ENCODE peak calls at places on chromosomes 3 and 15, in five cellular contexts. V, N, Z, Q and H are unnamed samples.

GRCh38 chr3:165549665-165550064 is 287.6 kb downstream of the BCHE start:
- DNase-seq in V (no peak), N (no peak), Q (no peak), Z (no peak), H (peak; percentile 55)

GRCh38 chr3:71955549-71956373 is 170.8 kb upstream of the PROK2 start:
- DNase-seq in N (peak; percentile 81), V (peak; percentile 34), Z (peak; percentile 85), Q (peak; percentile 78), H (peak; percentile 82)

GRCh38 chr3:154792828-154793227 is 287.3 kb upstream of the MME start:
- DNase-seq in N (no peak), Z (no peak), Q (no peak), V (no peak), H (no peak)

GRCh38 chr3:1616715-1617114 is 482.0 kb upstream of the CNTN4 start:
- DNase-seq in V (no peak), Z (no peak), N (no peak), Q (no peak), H (no peak)

GRCh38 chr3:128619146-128619890 is 31.3 kb downstream of the RPN1 start:
- DNase-seq in N (no peak), Z (no peak), V (no peak), Q (no peak), H (no peak)

GRCh38 chr3:48695113-48695753 is 9.5 kb upstream of the NCKIPSD start:
- DNase-seq in Z (peak; percentile 86), V (no peak), Q (peak; percentile 34), N (peak; percentile 90), H (peak; percentile 90)

GRCh38 chr15:29400701-29401100 is 131.1 kb upstream of the NSMCE3 start:
- DNase-seq in Q (no peak), N (no peak), Z (no peak), V (no peak), H (no peak)

GRCh38 chr15:83449250-83449671 is 2.1 kb downstream of the SH3GL3 start:
- DNase-seq in N (no peak), Q (no peak), V (no peak), Z (no peak), H (no peak)

GRCh38 chr3:170228093-170228766 is 6.0 kb downstream of the PRKCI start:
- DNase-seq in V (no peak), Z (no peak), Q (no peak), N (no peak), H (no peak)

GRCh38 chr3:123342631-123343080 is 106.2 kb downstream of the ADCY5 start:
- DNase-seq in Q (no peak), Z (peak; percentile 17), N (no peak), V (no peak), H (peak; percentile 58)

GRCh38 chr3:45881031-45882022 is 5.0 kb upstream of the CCR9 start:
- DNase-seq in Z (no peak), V (no peak), N (no peak), Q (no peak), H (no peak)
- TF ChIP-seq EP300 in Z (no peak), V (no peak), N (no peak), Q (no peak), H (no peak)

DNA sequence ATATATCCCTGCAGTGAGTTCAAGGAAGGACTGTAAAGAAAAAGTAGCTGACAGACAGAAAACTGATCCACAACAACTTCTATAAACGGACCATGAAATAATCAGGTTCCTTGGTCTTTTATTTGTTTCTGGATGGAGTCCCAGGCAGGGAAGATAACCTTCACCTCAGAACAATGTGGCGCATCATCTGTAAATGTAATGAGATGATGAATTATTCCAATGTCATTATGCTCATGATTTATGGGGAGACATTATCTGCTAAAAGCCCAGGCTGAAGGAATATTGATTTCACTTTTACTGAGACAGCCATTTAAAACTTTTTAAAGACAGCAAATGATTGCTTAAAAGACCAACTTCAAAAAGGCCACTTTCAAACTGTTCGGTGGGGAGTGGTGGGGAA is 354.9 kb upstream of the ADAMTS9 start:
- DNase-seq in Z (no peak), N (no peak), V (no peak), Q (no peak), H (no peak)
- TF ChIP-seq EP300 in Z (no peak), N (no peak), V (no peak), Q (no peak), H (no peak)

DNA sequence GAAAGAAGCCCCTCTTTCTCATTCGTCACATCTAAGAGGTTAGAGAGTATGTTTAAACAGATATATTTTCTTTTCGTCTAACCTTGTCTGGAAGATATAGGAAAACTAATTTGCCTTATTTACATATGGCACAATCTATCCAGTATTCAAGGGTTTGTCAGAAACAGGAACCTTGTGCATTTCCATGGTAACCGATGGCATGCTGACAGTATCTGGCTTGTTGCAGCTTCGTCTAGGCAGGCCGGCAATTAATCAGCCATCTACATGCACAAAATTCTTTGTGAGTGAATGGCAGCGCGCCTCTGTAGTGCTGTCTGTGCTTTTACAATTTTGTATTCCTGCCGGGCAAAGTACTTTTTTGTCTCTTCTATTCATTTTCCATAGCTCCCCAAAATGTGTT is 294.0 kb upstream of the SOX2 start:
- DNase-seq in Z (no peak), Q (no peak), N (no peak), V (no peak), H (no peak)
- TF ChIP-seq EP300 in Z (no peak), Q (no peak), N (no peak), V (no peak), H (no peak)

GRCh38 chr3:178169421-178169820 is 366.8 kb upstream of the KCNMB2 start:
- DNase-seq in Q (no peak), N (no peak), V (no peak), Z (no peak), H (no peak)

GRCh38 chr3:178174201-178174880 is 361.9 kb upstream of the KCNMB2 start:
- DNase-seq in N (no peak), Z (no peak), Q (no peak), V (no peak), H (no peak)

GRCh38 chr3:178170698-178171535 is 365.3 kb upstream of the KCNMB2 start:
- DNase-seq in N (no peak), Z (no peak), V (no peak), Q (no peak), H (no peak)
- TF ChIP-seq EP300 in N (no peak), Z (peak; percentile 42), V (no peak), Q (no peak), H (peak; percentile 33)

GRCh38 chr3:61358364-61358763 is 107.1 kb upstream of the FHIT start:
- DNase-seq in Q (peak; percentile 49), N (no peak), Z (peak; percentile 75), V (no peak), H (peak; percentile 90)
- TF ChIP-seq EP300 in Q (no peak), N (no peak), Z (no peak), V (no peak), H (no peak)